ENCODE peak calls at places on chromosomes 3 and 15, in seven cellular contexts. One of them, this sample, is unnamed.

GRCh38 chr15:79598639-79599038 is 166.5 kb downstream of the MINAR1 start:
- DNase-seq in activated CD8-positive, alpha-beta T cell treated with anti-CD3 and anti-CD28 coated beads for 36 hours: no peak
- DNase-seq in HepG2: peak
- DNase-seq in nephron progenitor cell: no peak
- DNase-seq in HFF-Myc: no peak
- DNase-seq in HS-27A: no peak
- DNase-seq in stimulated activated CD4-positive, alpha-beta T cell treated with anti-CD3 and anti-CD28 coated beads, Interleukin-2, amount 100 ng/mL, for 4 hours: no peak
- DNase-seq in this sample: no peak

GRCh38 chr3:71211083-71211482 is 372.4 kb downstream of the FOXP1 start:
- DNase-seq in activated CD8-positive, alpha-beta T cell treated with anti-CD3 and anti-CD28 coated beads for 36 hours: no peak
- DNase-seq in HepG2: no peak
- DNase-seq in nephron progenitor cell: no peak
- DNase-seq in HFF-Myc: no peak
- DNase-seq in HS-27A: no peak
- DNase-seq in stimulated activated CD4-positive, alpha-beta T cell treated with anti-CD3 and anti-CD28 coated beads, Interleukin-2, amount 100 ng/mL, for 4 hours: no peak
- DNase-seq in this sample: no peak

GRCh38 chr3:108602249-108602934 is 12.9 kb downstream of the DZIP3 start:
- DNase-seq in activated CD8-positive, alpha-beta T cell treated with anti-CD3 and anti-CD28 coated beads for 36 hours: peak
- DNase-seq in HepG2: no peak
- DNase-seq in nephron progenitor cell: no peak
- DNase-seq in HFF-Myc: no peak
- DNase-seq in HS-27A: no peak
- DNase-seq in stimulated activated CD4-positive, alpha-beta T cell treated with anti-CD3 and anti-CD28 coated beads, Interleukin-2, amount 100 ng/mL, for 4 hours: no peak
- DNase-seq in this sample: no peak

GRCh38 chr3:120795017-120795648 is 52.6 kb downstream of the GTF2E1 start:
- DNase-seq in activated CD8-positive, alpha-beta T cell treated with anti-CD3 and anti-CD28 coated beads for 36 hours: peak
- DNase-seq in HepG2: peak
- DNase-seq in nephron progenitor cell: peak
- DNase-seq in HFF-Myc: peak
- DNase-seq in HS-27A: no peak
- DNase-seq in stimulated activated CD4-positive, alpha-beta T cell treated with anti-CD3 and anti-CD28 coated beads, Interleukin-2, amount 100 ng/mL, for 4 hours: peak
- DNase-seq in this sample: peak

GRCh38 chr3:123745184-123745855 is 138.8 kb downstream of the MYLK start:
- DNase-seq in activated CD8-positive, alpha-beta T cell treated with anti-CD3 and anti-CD28 coated beads for 36 hours: no peak
- DNase-seq in HepG2: peak
- DNase-seq in nephron progenitor cell: no peak
- DNase-seq in HFF-Myc: no peak
- DNase-seq in HS-27A: no peak
- DNase-seq in stimulated activated CD4-positive, alpha-beta T cell treated with anti-CD3 and anti-CD28 coated beads, Interleukin-2, amount 100 ng/mL, for 4 hours: no peak
- DNase-seq in this sample: no peak

GRCh38 chr15:44882499-44882968 is 74.0 kb upstream of the TERB2 start:
- DNase-seq in activated CD8-positive, alpha-beta T cell treated with anti-CD3 and anti-CD28 coated beads for 36 hours: peak
- DNase-seq in HepG2: no peak
- DNase-seq in nephron progenitor cell: no peak
- DNase-seq in HFF-Myc: no peak
- DNase-seq in HS-27A: no peak
- DNase-seq in stimulated activated CD4-positive, alpha-beta T cell treated with anti-CD3 and anti-CD28 coated beads, Interleukin-2, amount 100 ng/mL, for 4 hours: no peak
- DNase-seq in this sample: no peak

GRCh38 chr3:135100349-135100741 is 305.3 kb downstream of the EPHB1 start:
- DNase-seq in activated CD8-positive, alpha-beta T cell treated with anti-CD3 and anti-CD28 coated beads for 36 hours: no peak
- DNase-seq in HepG2: no peak
- DNase-seq in nephron progenitor cell: no peak
- DNase-seq in HFF-Myc: no peak
- DNase-seq in HS-27A: no peak
- DNase-seq in stimulated activated CD4-positive, alpha-beta T cell treated with anti-CD3 and anti-CD28 coated beads, Interleukin-2, amount 100 ng/mL, for 4 hours: no peak
- DNase-seq in this sample: no peak

GRCh38 chr3:130457681-130458080 is 59.3 kb upstream of the COL6A6 start:
- DNase-seq in activated CD8-positive, alpha-beta T cell treated with anti-CD3 and anti-CD28 coated beads for 36 hours: no peak
- DNase-seq in HepG2: no peak
- DNase-seq in nephron progenitor cell: no peak
- DNase-seq in HFF-Myc: no peak
- DNase-seq in HS-27A: no peak
- DNase-seq in stimulated activated CD4-positive, alpha-beta T cell treated with anti-CD3 and anti-CD28 coated beads, Interleukin-2, amount 100 ng/mL, for 4 hours: no peak
- DNase-seq in this sample: no peak

GRCh38 chr15:42070966-42071350 is 23.4 kb downstream of the PLA2G4D start:
- DNase-seq in activated CD8-positive, alpha-beta T cell treated with anti-CD3 and anti-CD28 coated beads for 36 hours: no peak
- DNase-seq in HepG2: no peak
- DNase-seq in nephron progenitor cell: no peak
- DNase-seq in HFF-Myc: no peak
- DNase-seq in HS-27A: no peak
- DNase-seq in stimulated activated CD4-positive, alpha-beta T cell treated with anti-CD3 and anti-CD28 coated beads, Interleukin-2, amount 100 ng/mL, for 4 hours: no peak
- DNase-seq in this sample: no peak

GRCh38 chr15:42449770-42450433 is 41.0 kb downstream of the ZNF106 start:
- DNase-seq in activated CD8-positive, alpha-beta T cell treated with anti-CD3 and anti-CD28 coated beads for 36 hours: no peak
- DNase-seq in HepG2: no peak
- DNase-seq in nephron progenitor cell: no peak
- DNase-seq in HFF-Myc: no peak
- DNase-seq in HS-27A: no peak
- DNase-seq in stimulated activated CD4-positive, alpha-beta T cell treated with anti-CD3 and anti-CD28 coated beads, Interleukin-2, amount 100 ng/mL, for 4 hours: no peak
- DNase-seq in this sample: no peak

GRCh38 chr3:30245805-30246622 is 360.4 kb upstream of the TGFBR2 start:
- DNase-seq in activated CD8-positive, alpha-beta T cell treated with anti-CD3 and anti-CD28 coated beads for 36 hours: no peak
- DNase-seq in HepG2: no peak
- DNase-seq in nephron progenitor cell: peak
- DNase-seq in HFF-Myc: no peak
- DNase-seq in HS-27A: no peak
- DNase-seq in stimulated activated CD4-positive, alpha-beta T cell treated with anti-CD3 and anti-CD28 coated beads, Interleukin-2, amount 100 ng/mL, for 4 hours: no peak
- DNase-seq in this sample: no peak

GRCh38 chr3:158430448-158430847 is 140.5 kb upstream of the MLF1 start:
- DNase-seq in activated CD8-positive, alpha-beta T cell treated with anti-CD3 and anti-CD28 coated beads for 36 hours: no peak
- DNase-seq in HepG2: no peak
- DNase-seq in nephron progenitor cell: no peak
- DNase-seq in HFF-Myc: no peak
- DNase-seq in HS-27A: no peak
- DNase-seq in stimulated activated CD4-positive, alpha-beta T cell treated with anti-CD3 and anti-CD28 coated beads, Interleukin-2, amount 100 ng/mL, for 4 hours: no peak
- DNase-seq in this sample: peak